ENCODE peak calls at places on chromosomes 13 and 19, in ten cellular contexts. B, M, C, E, A, K, P, O, Q and T are unnamed samples. For H3K27me3, the result is how much of the 10 kb centered on the place peaks cover.

GRCh38 chr19:18205180-18205915 is 1.5 kb upstream of the RAB3A start:
- DNase-seq in B (peak), M (peak), C (peak), E (peak), A (peak), K (peak), P (peak), O (peak), Q (no peak), T (peak)

GRCh38 chr13:74761794-74762193 is 627.6 kb upstream of the KLF12 start:
- DNase-seq in B (no peak), M (no peak), C (peak), E (no peak), A (no peak), K (no peak), P (no peak), O (no peak), Q (no peak), T (no peak)

GRCh38 chr13:99498304-99499161 is 2.7 kb upstream of the TM9SF2 start:
- DNase-seq in B (peak), M (peak), C (peak), E (peak), A (peak), K (peak), P (peak), O (peak), Q (peak), T (peak)

GRCh38 chr19:45863335-45863839 is 440 bp upstream of the SYMPK start:
- DNase-seq in B (no peak), M (no peak), C (no peak), E (no peak), A (no peak), K (no peak), P (no peak), O (no peak), Q (no peak), T (no peak)

GRCh38 chr13:55359067-55359466 is 1781.7 kb upstream of the PRR20A start:
- DNase-seq in B (no peak), M (no peak), C (no peak), E (no peak), A (no peak), K (no peak), P (no peak), O (no peak), Q (no peak), T (no peak)

GRCh38 chr13:87089391-87089790 is 581.8 kb upstream of the SLITRK5 start:
- DNase-seq in B (no peak), M (no peak), C (no peak), E (no peak), A (no peak), K (no peak), P (no peak), O (no peak), Q (no peak), T (no peak)

GRCh38 chr13:28477709-28477973 is 17.3 kb downstream of the FLT1 start:
- DNase-seq in B (no peak), M (no peak), C (no peak), E (no peak), A (no peak), K (no peak), P (no peak), O (no peak), Q (no peak), T (no peak)

GRCh38 chr19:30455881-30456280 is 83.7 kb downstream of the ZNF536 start:
- DNase-seq in B (no peak), M (no peak), C (no peak), E (no peak), A (no peak), K (no peak), P (no peak), O (no peak), Q (no peak), T (no peak)

GRCh38 chr19:47729799-47730520 is 15.4 kb upstream of the NOP53 start:
- DNase-seq in B (no peak), M (peak), C (no peak), E (peak), A (peak), K (peak), P (no peak), O (peak), Q (no peak), T (peak)

GRCh38 chr13:43686557-43686956 is 100.2 kb downstream of the ENOX1 start:
- DNase-seq in B (no peak), M (no peak), C (peak), E (no peak), A (no peak), K (no peak), P (no peak), O (no peak), Q (peak), T (peak)

GRCh38 chr13:73224708-73225107 is 165.9 kb downstream of the KLF5 start:
- DNase-seq in B (no peak), M (no peak), C (peak), E (no peak), A (no peak), K (no peak), P (no peak), O (no peak), Q (no peak), T (no peak)

GRCh38 chr19:18633321-18633720 is 3.5 kb upstream of the KLHL26 start:
- DNase-seq in B (no peak), M (no peak), C (no peak), E (no peak), A (no peak), K (peak), P (no peak), O (no peak), Q (no peak), T (peak)

GRCh38 chr19:10013834-10014618 is 743 bp downstream of the RDH8 start:
- DNase-seq in B (no peak), M (no peak), C (no peak), E (no peak), A (no peak), K (no peak), P (peak), O (no peak), Q (no peak), T (no peak)

GRCh38 chr13:100090861-100091260 is 2.0 kb downstream of the PCCA start:
- DNase-seq in B (no peak), M (no peak), C (no peak), E (no peak), A (no peak), K (no peak), P (no peak), O (no peak), Q (no peak), T (no peak)

GRCh38 chr19:40744554-40745401 is 5.5 kb downstream of the ACTMAP start:
- DNase-seq in B (no peak), M (no peak), C (peak), E (no peak), A (no peak), K (no peak), P (peak), O (peak), Q (no peak), T (no peak)

GRCh38 chr19:49551531-49551930 is 23.7 kb downstream of the RCN3 start:
- DNase-seq in B (no peak), M (no peak), C (no peak), E (no peak), A (no peak), K (no peak), P (no peak), O (no peak), Q (no peak), T (no peak)

GRCh38 chr19:33000510-33000909 is 28.5 kb downstream of the FAAP24 start:
- DNase-seq in B (no peak), M (no peak), C (no peak), E (no peak), A (no peak), K (no peak), P (no peak), O (no peak), Q (no peak), T (no peak)
- H3K27me3 ChIP-seq in B (under half), M (under half), C (under half), E (under half), A (under half), K (under half), P (under half), O (under half), Q (under half), T (under half)

GRCh38 chr13:64758520-64758919 is 2471.6 kb downstream of the PCDH9 start:
- DNase-seq in B (no peak), M (no peak), C (peak), E (no peak), A (no peak), K (no peak), P (no peak), O (no peak), Q (no peak), T (no peak)
- H3K27me3 ChIP-seq in B (under half), M (under half), C (under half), E (under half), A (under half), K (under half), P (under half), O (under half), Q (under half), T (under half)

GRCh38 chr13:111326621-111326965 is 6.2 kb downstream of the TEX29 start:
- DNase-seq in B (no peak), M (no peak), C (no peak), E (peak), A (no peak), K (no peak), P (no peak), O (no peak), Q (no peak), T (no peak)
- H3K27me3 ChIP-seq in B (under half), M (under half), C (under half), E (under half), A (under half), K (under half), P (half or more), O (under half), Q (under half), T (under half)

GRCh38 chr13:57636811-57637210 is 5.3 kb downstream of the PCDH17 start:
- DNase-seq in B (no peak), M (no peak), C (no peak), E (no peak), A (no peak), K (no peak), P (no peak), O (no peak), Q (no peak), T (no peak)

GRCh38 chr13:57635541-57635940 is 4.0 kb downstream of the PCDH17 start:
- DNase-seq in B (no peak), M (no peak), C (no peak), E (no peak), A (no peak), K (no peak), P (no peak), O (no peak), Q (no peak), T (no peak)

GRCh38 chr13:57638147-57638890 is 6.8 kb downstream of the PCDH17 start:
- DNase-seq in B (no peak), M (no peak), C (no peak), E (no peak), A (no peak), K (no peak), P (no peak), O (no peak), Q (no peak), T (no peak)

GRCh38 chr13:57634829-57635165 is 3.3 kb downstream of the PCDH17 start:
- DNase-seq in B (no peak), M (peak), C (no peak), E (no peak), A (peak), K (no peak), P (no peak), O (no peak), Q (no peak), T (no peak)

DNA sequence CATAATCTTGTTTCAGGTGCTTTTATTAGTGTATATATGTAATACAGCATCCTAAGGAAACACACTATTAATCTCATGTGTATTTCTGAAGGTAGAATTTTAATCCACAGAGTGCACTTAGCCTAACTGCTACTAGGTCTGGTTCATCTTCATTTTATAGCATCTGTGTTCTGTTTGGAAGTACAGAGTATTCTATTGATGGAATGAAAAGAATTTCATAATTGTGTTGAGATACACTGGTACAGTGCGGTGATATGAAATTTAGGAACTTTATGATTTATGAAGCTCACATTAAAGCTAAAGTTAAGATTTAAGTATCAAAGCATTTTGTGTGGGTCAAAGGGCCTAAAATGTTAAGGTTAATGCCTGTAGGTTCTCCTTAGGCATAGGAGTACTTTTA is 6.0 kb downstream of the PCDH17 start:
- DNase-seq in B (no peak), M (no peak), C (no peak), E (no peak), A (no peak), K (no peak), P (no peak), O (no peak), Q (no peak), T (no peak)
- H3K27me3 ChIP-seq in B (under half), M (under half), C (under half), E (under half), A (under half), K (under half), P (under half), O (under half), Q (under half), T (under half)

DNA sequence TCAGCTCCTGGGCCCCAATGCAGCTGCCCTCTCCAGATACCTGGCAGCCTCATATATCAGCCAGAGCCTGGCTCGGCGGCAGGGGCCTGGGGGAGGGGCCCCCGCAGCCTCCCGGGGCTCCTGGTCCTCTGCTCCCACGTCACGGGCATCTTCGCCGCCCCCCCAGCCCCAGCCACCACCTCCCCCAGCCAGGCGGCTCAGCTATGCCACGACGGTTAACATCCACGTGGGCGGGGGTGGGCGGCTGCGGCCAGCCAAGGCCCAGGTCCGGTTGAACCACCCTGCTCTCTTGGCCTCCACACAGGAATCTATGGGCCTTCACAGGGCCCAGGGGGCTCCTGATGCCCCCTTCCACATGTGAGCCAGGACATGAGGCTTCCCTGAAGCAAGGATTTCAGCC is 10.8 kb downstream of the RPS16 start:
- DNase-seq in B (no peak), M (no peak), C (no peak), E (no peak), A (no peak), K (no peak), P (no peak), O (no peak), Q (no peak), T (no peak)
- H3K27me3 ChIP-seq in B (under half), M (under half), C (under half), E (under half), A (under half), K (under half), P (under half), O (under half), Q (under half), T (under half)